ENCODE peak calls at places on chromosomes 6 and 20, in ten cellular contexts. One of them, this sample, is unnamed.

GRCh38 chr20:57501461-57502330 is 23.2 kb downstream of the CTCFL start:
- DNase-seq in NCI-H1694: no peak
- DNase-seq in skeletal muscle cell: no peak
- DNase-seq in activated CD4-positive, CD25-positive, alpha-beta regulatory T cell: no peak
- DNase-seq in NCI-H2081 treated with DMSO at 0.1 percent for 48 hours: no peak
- DNase-seq in Jurkat, Clone E6-1: no peak
- DNase-seq in transverse colon: no peak
- DNase-seq in cardiac septum: peak
- DNase-seq in cardiac muscle cell: no peak
- DNase-seq in ELR: peak
- DNase-seq in this sample: no peak

GRCh38 chr20:33554914-33555420 is 65.1 kb downstream of the CBFA2T2 start:
- DNase-seq in transverse colon: no peak
- DNase-seq in NCI-H1694: peak
- DNase-seq in cardiac muscle cell: peak
- DNase-seq in Jurkat, Clone E6-1: peak
- DNase-seq in skeletal muscle cell: peak
- DNase-seq in NCI-H2081 treated with DMSO at 0.1 percent for 48 hours: peak
- DNase-seq in cardiac septum: no peak
- DNase-seq in ELR: peak
- DNase-seq in activated CD4-positive, CD25-positive, alpha-beta regulatory T cell: no peak
- DNase-seq in this sample: peak

GRCh38 chr20:62064788-62065668 is 653 bp downstream of the TAF4 start:
- DNase-seq in cardiac muscle cell: peak
- DNase-seq in activated CD4-positive, CD25-positive, alpha-beta regulatory T cell: no peak
- DNase-seq in transverse colon: peak
- DNase-seq in NCI-H2081 treated with DMSO at 0.1 percent for 48 hours: no peak
- DNase-seq in NCI-H1694: no peak
- DNase-seq in ELR: peak
- DNase-seq in cardiac septum: no peak
- DNase-seq in Jurkat, Clone E6-1: no peak
- DNase-seq in skeletal muscle cell: no peak
- DNase-seq in this sample: no peak

GRCh38 chr6:23003671-23004598 is 434.6 kb downstream of the HDGFL1 start:
- DNase-seq in NCI-H1694: peak
- DNase-seq in transverse colon: no peak
- DNase-seq in skeletal muscle cell: peak
- DNase-seq in activated CD4-positive, CD25-positive, alpha-beta regulatory T cell: no peak
- DNase-seq in Jurkat, Clone E6-1: no peak
- DNase-seq in ELR: peak
- DNase-seq in cardiac muscle cell: no peak
- DNase-seq in NCI-H2081 treated with DMSO at 0.1 percent for 48 hours: no peak
- DNase-seq in cardiac septum: no peak
- DNase-seq in this sample: no peak

GRCh38 chr6:140415266-140415665 is 1040.8 kb upstream of the CITED2 start:
- DNase-seq in transverse colon: no peak
- DNase-seq in NCI-H2081 treated with DMSO at 0.1 percent for 48 hours: no peak
- DNase-seq in Jurkat, Clone E6-1: no peak
- DNase-seq in cardiac muscle cell: no peak
- DNase-seq in NCI-H1694: no peak
- DNase-seq in activated CD4-positive, CD25-positive, alpha-beta regulatory T cell: no peak
- DNase-seq in skeletal muscle cell: no peak
- DNase-seq in ELR: no peak
- DNase-seq in cardiac septum: no peak
- DNase-seq in this sample: no peak

GRCh38 chr6:158629376-158630221 is 14.9 kb downstream of the DYNLT1 start:
- DNase-seq in cardiac muscle cell: peak
- DNase-seq in Jurkat, Clone E6-1: no peak
- DNase-seq in activated CD4-positive, CD25-positive, alpha-beta regulatory T cell: peak
- DNase-seq in cardiac septum: no peak
- DNase-seq in ELR: no peak
- DNase-seq in skeletal muscle cell: no peak
- DNase-seq in NCI-H1694: no peak
- DNase-seq in transverse colon: no peak
- DNase-seq in NCI-H2081 treated with DMSO at 0.1 percent for 48 hours: no peak
- DNase-seq in this sample: peak

GRCh38 chr20:44650777-44651493 is 564 bp downstream of the ADA start:
- DNase-seq in skeletal muscle cell: no peak
- DNase-seq in cardiac muscle cell: no peak
- DNase-seq in activated CD4-positive, CD25-positive, alpha-beta regulatory T cell: no peak
- DNase-seq in Jurkat, Clone E6-1: no peak
- DNase-seq in transverse colon: no peak
- DNase-seq in cardiac septum: no peak
- DNase-seq in NCI-H1694: no peak
- DNase-seq in NCI-H2081 treated with DMSO at 0.1 percent for 48 hours: no peak
- DNase-seq in ELR: no peak
- DNase-seq in this sample: no peak

GRCh38 chr6:27863962-27864905 is 48.0 kb downstream of the OR2B2 start:
- DNase-seq in ELR: peak
- DNase-seq in transverse colon: peak
- DNase-seq in NCI-H1694: no peak
- DNase-seq in cardiac septum: no peak
- DNase-seq in activated CD4-positive, CD25-positive, alpha-beta regulatory T cell: no peak
- DNase-seq in NCI-H2081 treated with DMSO at 0.1 percent for 48 hours: no peak
- DNase-seq in cardiac muscle cell: no peak
- DNase-seq in Jurkat, Clone E6-1: no peak
- DNase-seq in skeletal muscle cell: no peak
- DNase-seq in this sample: no peak

GRCh38 chr20:25227317-25227831 is 20.5 kb upstream of the PYGB start:
- DNase-seq in skeletal muscle cell: no peak
- DNase-seq in NCI-H1694: no peak
- DNase-seq in cardiac septum: no peak
- DNase-seq in NCI-H2081 treated with DMSO at 0.1 percent for 48 hours: no peak
- DNase-seq in ELR: peak
- DNase-seq in activated CD4-positive, CD25-positive, alpha-beta regulatory T cell: no peak
- DNase-seq in cardiac muscle cell: peak
- DNase-seq in Jurkat, Clone E6-1: no peak
- DNase-seq in transverse colon: no peak
- DNase-seq in this sample: peak

GRCh38 chr6:25083784-25084507 is 148.2 kb upstream of the RIPOR2 start:
- DNase-seq in skeletal muscle cell: no peak
- DNase-seq in cardiac muscle cell: no peak
- DNase-seq in transverse colon: no peak
- DNase-seq in Jurkat, Clone E6-1: no peak
- DNase-seq in cardiac septum: no peak
- DNase-seq in NCI-H1694: no peak
- DNase-seq in ELR: no peak
- DNase-seq in NCI-H2081 treated with DMSO at 0.1 percent for 48 hours: no peak
- DNase-seq in activated CD4-positive, CD25-positive, alpha-beta regulatory T cell: no peak
- DNase-seq in this sample: peak

GRCh38 chr20:33578510-33578909 is 83.6 kb upstream of the C20orf144 start:
- DNase-seq in NCI-H1694: no peak
- DNase-seq in cardiac muscle cell: no peak
- DNase-seq in transverse colon: no peak
- DNase-seq in skeletal muscle cell: peak
- DNase-seq in activated CD4-positive, CD25-positive, alpha-beta regulatory T cell: no peak
- DNase-seq in Jurkat, Clone E6-1: no peak
- DNase-seq in NCI-H2081 treated with DMSO at 0.1 percent for 48 hours: no peak
- DNase-seq in ELR: no peak
- DNase-seq in cardiac septum: no peak
- DNase-seq in this sample: no peak

GRCh38 chr6:46251583-46252339 is 81.0 kb upstream of the ENPP5 start:
- DNase-seq in ELR: no peak
- DNase-seq in transverse colon: no peak
- DNase-seq in skeletal muscle cell: no peak
- DNase-seq in activated CD4-positive, CD25-positive, alpha-beta regulatory T cell: no peak
- DNase-seq in NCI-H2081 treated with DMSO at 0.1 percent for 48 hours: no peak
- DNase-seq in cardiac septum: no peak
- DNase-seq in cardiac muscle cell: no peak
- DNase-seq in NCI-H1694: no peak
- DNase-seq in Jurkat, Clone E6-1: no peak
- DNase-seq in this sample: no peak

GRCh38 chr6:100845676-100846075 is 35.5 kb downstream of the ASCC3 start:
- DNase-seq in skeletal muscle cell: no peak
- DNase-seq in NCI-H2081 treated with DMSO at 0.1 percent for 48 hours: no peak
- DNase-seq in cardiac muscle cell: no peak
- DNase-seq in cardiac septum: no peak
- DNase-seq in NCI-H1694: no peak
- DNase-seq in activated CD4-positive, CD25-positive, alpha-beta regulatory T cell: no peak
- DNase-seq in ELR: peak
- DNase-seq in transverse colon: no peak
- DNase-seq in Jurkat, Clone E6-1: no peak
- DNase-seq in this sample: no peak

GRCh38 chr6:6825153-6825847 is 236.8 kb downstream of the LY86 start:
- DNase-seq in cardiac muscle cell: no peak
- DNase-seq in NCI-H1694: no peak
- DNase-seq in skeletal muscle cell: no peak
- DNase-seq in activated CD4-positive, CD25-positive, alpha-beta regulatory T cell: no peak
- DNase-seq in transverse colon: peak
- DNase-seq in Jurkat, Clone E6-1: no peak
- DNase-seq in cardiac septum: no peak
- DNase-seq in ELR: no peak
- DNase-seq in NCI-H2081 treated with DMSO at 0.1 percent for 48 hours: no peak
- DNase-seq in this sample: no peak

GRCh38 chr6:1610497-1611321 is 994 bp downstream of the FOXC1 start:
- DNase-seq in ELR: peak
- DNase-seq in Jurkat, Clone E6-1: no peak
- DNase-seq in cardiac septum: no peak
- DNase-seq in activated CD4-positive, CD25-positive, alpha-beta regulatory T cell: no peak
- DNase-seq in NCI-H1694: no peak
- DNase-seq in cardiac muscle cell: no peak
- DNase-seq in NCI-H2081 treated with DMSO at 0.1 percent for 48 hours: no peak
- DNase-seq in transverse colon: no peak
- DNase-seq in skeletal muscle cell: no peak
- DNase-seq in this sample: peak

GRCh38 chr6:108541843-108542795 is 18.6 kb upstream of the FOXO3 start:
- DNase-seq in cardiac septum: no peak
- DNase-seq in ELR: peak
- DNase-seq in NCI-H2081 treated with DMSO at 0.1 percent for 48 hours: no peak
- DNase-seq in NCI-H1694: peak
- DNase-seq in skeletal muscle cell: no peak
- DNase-seq in transverse colon: peak
- DNase-seq in activated CD4-positive, CD25-positive, alpha-beta regulatory T cell: peak
- DNase-seq in cardiac muscle cell: peak
- DNase-seq in Jurkat, Clone E6-1: peak
- DNase-seq in this sample: peak

GRCh38 chr6:87483929-87484328 is 11.2 kb downstream of the SLC35A1 start:
- DNase-seq in cardiac septum: no peak
- DNase-seq in skeletal muscle cell: no peak
- DNase-seq in NCI-H2081 treated with DMSO at 0.1 percent for 48 hours: no peak
- DNase-seq in NCI-H1694: no peak
- DNase-seq in transverse colon: no peak
- DNase-seq in ELR: peak
- DNase-seq in activated CD4-positive, CD25-positive, alpha-beta regulatory T cell: no peak
- DNase-seq in cardiac muscle cell: no peak
- DNase-seq in Jurkat, Clone E6-1: peak
- DNase-seq in this sample: peak

GRCh38 chr6:33203443-33204164 is 851 bp upstream of the HSD17B8 start:
- DNase-seq in transverse colon: no peak
- DNase-seq in NCI-H1694: no peak
- DNase-seq in cardiac muscle cell: no peak
- DNase-seq in cardiac septum: peak
- DNase-seq in skeletal muscle cell: no peak
- DNase-seq in ELR: no peak
- DNase-seq in NCI-H2081 treated with DMSO at 0.1 percent for 48 hours: no peak
- DNase-seq in activated CD4-positive, CD25-positive, alpha-beta regulatory T cell: no peak
- DNase-seq in Jurkat, Clone E6-1: no peak
- DNase-seq in this sample: no peak

GRCh38 chr6:131954099-131954774 is 3.1 kb upstream of the CCN2 start:
- DNase-seq in cardiac muscle cell: no peak
- DNase-seq in NCI-H2081 treated with DMSO at 0.1 percent for 48 hours: no peak
- DNase-seq in activated CD4-positive, CD25-positive, alpha-beta regulatory T cell: no peak
- DNase-seq in skeletal muscle cell: no peak
- DNase-seq in cardiac septum: no peak
- DNase-seq in NCI-H1694: no peak
- DNase-seq in transverse colon: no peak
- DNase-seq in Jurkat, Clone E6-1: no peak
- DNase-seq in ELR: peak
- DNase-seq in this sample: no peak